ENCODE peak calls at places on chromosomes 6 and 20, in ten cellular contexts. E is effector memory CD4-positive, alpha-beta T cell; T is fibroblast of lung; A is breast epithelium; B is aorta; X is tibial artery; W is adrenal gland; D is A549; M is heart left ventricle; U is left ventricle myocardium inferior. J is an unnamed sample.

GRCh38 chr6:110095101-110095500 is 84.4 kb downstream of the WASF1 start:
- DNase-seq in E (no peak), T (no peak), A (no peak), B (no peak), X (no peak), W (no peak), D (no peak), M (no peak), U (no peak), J (no peak)

GRCh38 chr20:62922451-62922921 is 3.8 kb downstream of the DIDO1 start:
- DNase-seq in E (peak), T (no peak), A (no peak), B (no peak), X (peak), W (peak), D (no peak), M (no peak), U (no peak), J (no peak)

GRCh38 chr6:45086685-45087084 is 241.4 kb upstream of the RUNX2 start:
- DNase-seq in E (no peak), T (no peak), A (no peak), B (no peak), X (no peak), W (no peak), D (no peak), M (no peak), U (no peak), J (no peak)

GRCh38 chr20:36399147-36399968 is 93.2 kb downstream of the DLGAP4 start:
- DNase-seq in E (no peak), T (peak), A (no peak), B (no peak), X (no peak), W (no peak), D (peak), M (no peak), U (no peak), J (no peak)

GRCh38 chr20:57881466-57882405 is 171.9 kb upstream of the PMEPA1 start:
- DNase-seq in E (no peak), T (no peak), A (no peak), B (no peak), X (peak), W (no peak), D (no peak), M (no peak), U (no peak), J (peak)

GRCh38 chr6:75098709-75099108 is 107.1 kb downstream of the COL12A1 start:
- DNase-seq in E (no peak), T (peak), A (no peak), B (peak), X (peak), W (peak), D (peak), M (peak), U (peak), J (no peak)

GRCh38 chr20:62689861-62690644 is 18.6 kb upstream of the NTSR1 start:
- DNase-seq in E (no peak), T (no peak), A (no peak), B (no peak), X (no peak), W (no peak), D (no peak), M (no peak), U (no peak), J (no peak)

GRCh38 chr6:15986027-15986629 is 142.8 kb upstream of the MYLIP start:
- DNase-seq in E (no peak), T (no peak), A (no peak), B (no peak), X (no peak), W (no peak), D (no peak), M (no peak), U (no peak), J (no peak)

GRCh38 chr6:12851123-12851695 is 134.6 kb downstream of the PHACTR1 start:
- DNase-seq in E (no peak), T (peak), A (no peak), B (no peak), X (no peak), W (no peak), D (no peak), M (no peak), U (no peak), J (no peak)

GRCh38 chr6:64012351-64013060 is 376.9 kb downstream of the PHF3 start:
- DNase-seq in E (no peak), T (peak), A (no peak), B (no peak), X (no peak), W (no peak), D (peak), M (no peak), U (no peak), J (no peak)

GRCh38 chr20:63696311-63696627 is 183 bp upstream of the TNFRSF6B start:
- DNase-seq in E (no peak), T (peak), A (no peak), B (peak), X (no peak), W (peak), D (no peak), M (peak), U (no peak), J (no peak)

GRCh38 chr6:29816030-29816429 is 11.6 kb upstream of the HLA-G start:
- DNase-seq in E (no peak), T (no peak), A (no peak), B (no peak), X (no peak), W (no peak), D (no peak), M (no peak), U (no peak), J (no peak)

GRCh38 chr20:34084227-34084923 is 27.7 kb downstream of the EIF2S2 start:
- DNase-seq in E (no peak), T (no peak), A (no peak), B (no peak), X (no peak), W (no peak), D (no peak), M (no peak), U (no peak), J (no peak)

GRCh38 chr20:49888341-49889244 is 26.7 kb downstream of the SPATA2 start:
- DNase-seq in E (peak), T (peak), A (peak), B (no peak), X (peak), W (no peak), D (peak), M (no peak), U (no peak), J (no peak)

GRCh38 chr20:35368616-35369423 is 43.0 kb downstream of the UQCC1 start:
- DNase-seq in E (no peak), T (peak), A (no peak), B (peak), X (no peak), W (no peak), D (no peak), M (peak), U (peak), J (no peak)
- H3K27ac ChIP-seq in E (no peak), T (no peak), A (no peak), B (peak), X (no peak), W (peak), D (no peak), M (no peak), U (peak), J (no peak)

GRCh38 chr6:159117541-159117940 is 51.7 kb upstream of the FNDC1 start:
- DNase-seq in E (no peak), T (no peak), A (no peak), B (no peak), X (peak), W (no peak), D (no peak), M (no peak), U (no peak), J (no peak)

GRCh38 chr6:159118941-159119340 is 50.3 kb upstream of the FNDC1 start:
- DNase-seq in E (no peak), T (no peak), A (no peak), B (no peak), X (no peak), W (no peak), D (no peak), M (no peak), U (no peak), J (no peak)

GRCh38 chr6:159117031-159117430 is 52.2 kb upstream of the FNDC1 start:
- DNase-seq in E (no peak), T (peak), A (no peak), B (no peak), X (peak), W (peak), D (no peak), M (no peak), U (no peak), J (no peak)

GRCh38 chr6:159114569-159114968 is 54.6 kb upstream of the FNDC1 start:
- DNase-seq in E (no peak), T (no peak), A (no peak), B (no peak), X (peak), W (no peak), D (no peak), M (no peak), U (no peak), J (no peak)

DNA sequence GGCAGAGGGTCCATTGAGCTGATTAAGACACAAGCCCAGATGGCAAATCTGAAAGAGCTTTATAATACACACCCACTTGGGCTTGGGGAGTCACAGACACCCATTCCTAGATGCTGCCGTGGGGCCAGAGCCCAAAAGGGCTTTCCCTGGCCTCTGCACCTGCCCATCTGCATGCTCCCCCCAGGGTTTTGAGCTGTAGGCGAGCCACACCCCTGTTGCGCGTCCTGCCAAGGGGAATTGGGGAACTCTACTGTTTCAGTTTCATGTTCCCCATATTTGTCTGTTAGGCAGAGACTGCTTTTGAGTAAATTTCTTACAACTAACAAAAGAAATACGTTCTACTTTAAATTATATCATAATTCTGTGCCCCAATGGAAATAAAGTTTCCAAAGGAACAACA is 52.9 kb upstream of the FNDC1 start:
- DNase-seq in E (no peak), T (no peak), A (no peak), B (peak), X (peak), W (no peak), D (no peak), M (no peak), U (peak), J (no peak)
- H3K27ac ChIP-seq in E (no peak), T (no peak), A (no peak), B (no peak), X (no peak), W (peak), D (no peak), M (peak), U (peak), J (no peak)

GRCh38 chr6:69233195-69233524 is 563.6 kb downstream of the LMBRD1 start:
- DNase-seq in E (no peak), T (no peak), A (no peak), B (no peak), X (no peak), W (no peak), D (no peak), M (no peak), U (no peak), J (no peak)

GRCh38 chr6:69231983-69232382 is 564.8 kb downstream of the LMBRD1 start:
- DNase-seq in E (no peak), T (no peak), A (no peak), B (no peak), X (no peak), W (no peak), D (no peak), M (no peak), U (no peak), J (no peak)

GRCh38 chr6:69232506-69233194 is 564.2 kb downstream of the LMBRD1 start:
- DNase-seq in E (no peak), T (peak), A (peak), B (peak), X (peak), W (peak), D (peak), M (peak), U (peak), J (no peak)
- H3K27ac ChIP-seq in E (no peak), T (no peak), A (no peak), B (no peak), X (no peak), W (no peak), D (no peak), M (no peak), U (no peak), J (no peak)

DNA sequence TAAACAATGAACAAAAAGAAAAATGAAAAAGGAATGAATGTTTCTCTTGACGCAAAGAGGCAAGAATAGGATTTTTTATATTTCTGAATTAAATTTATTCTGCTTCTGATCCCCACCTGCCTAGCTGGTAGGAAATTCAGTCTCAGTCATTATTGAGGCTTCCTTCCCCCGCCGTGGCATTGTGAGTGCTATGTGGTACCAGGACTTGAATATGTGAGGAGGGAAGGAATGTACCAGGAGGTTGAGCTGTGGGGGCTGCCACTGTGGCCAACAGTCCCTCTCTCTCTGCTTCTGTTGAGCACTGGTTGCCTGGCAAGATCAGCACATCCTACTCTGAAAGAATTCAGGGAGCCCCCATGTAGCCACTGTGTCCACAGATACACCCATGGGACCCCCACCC is 368.1 kb upstream of the JARID2 start:
- DNase-seq in E (no peak), T (peak), A (no peak), B (no peak), X (no peak), W (no peak), D (no peak), M (no peak), U (no peak), J (no peak)
- H3K27ac ChIP-seq in E (no peak), T (no peak), A (no peak), B (no peak), X (no peak), W (peak), D (no peak), M (peak), U (peak), J (no peak)

DNA sequence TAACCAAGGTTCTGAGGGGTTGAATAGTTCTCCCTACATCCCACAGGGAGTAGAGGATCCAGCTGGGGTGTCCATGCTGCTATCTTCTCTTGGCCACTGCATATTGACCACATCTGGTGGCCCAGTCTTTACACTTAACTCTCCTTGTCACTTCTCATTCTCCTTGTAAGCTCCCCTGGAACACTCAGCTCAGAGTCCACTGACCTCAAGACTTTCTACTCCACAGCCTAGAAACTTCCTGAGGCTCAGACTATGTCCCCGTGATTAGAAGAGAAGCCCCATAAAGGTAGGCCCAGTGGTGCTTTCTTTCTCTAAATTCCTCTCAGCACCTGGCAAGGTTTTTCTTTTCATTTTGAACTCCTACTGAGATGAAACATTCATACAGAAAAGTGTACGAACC is 13.3 kb upstream of the ZFAND3 start:
- DNase-seq in E (no peak), T (no peak), A (no peak), B (no peak), X (no peak), W (no peak), D (no peak), M (no peak), U (no peak), J (no peak)
- H3K27ac ChIP-seq in E (no peak), T (no peak), A (no peak), B (no peak), X (no peak), W (no peak), D (no peak), M (no peak), U (no peak), J (no peak)

GRCh38 chr20:31988430-31989015 is 20.6 kb downstream of the XKR7 start:
- DNase-seq in E (no peak), T (no peak), A (no peak), B (no peak), X (no peak), W (no peak), D (no peak), M (no peak), U (no peak), J (no peak)
- H3K27ac ChIP-seq in E (no peak), T (no peak), A (no peak), B (no peak), X (no peak), W (no peak), D (peak), M (no peak), U (no peak), J (no peak)

GRCh38 chr6:142400495-142400894 is 98.7 kb downstream of the ADGRG6 start:
- DNase-seq in E (no peak), T (peak), A (no peak), B (no peak), X (no peak), W (no peak), D (no peak), M (no peak), U (no peak), J (no peak)

GRCh38 chr6:142398353-142398752 is 96.5 kb downstream of the ADGRG6 start:
- DNase-seq in E (no peak), T (no peak), A (no peak), B (no peak), X (no peak), W (no peak), D (no peak), M (no peak), U (no peak), J (no peak)

GRCh38 chr6:142395266-142395665 is 93.5 kb downstream of the ADGRG6 start:
- DNase-seq in E (no peak), T (no peak), A (no peak), B (no peak), X (no peak), W (no peak), D (no peak), M (no peak), U (no peak), J (no peak)

GRCh38 chr6:142399739-142400138 is 97.9 kb downstream of the ADGRG6 start:
- DNase-seq in E (no peak), T (no peak), A (no peak), B (no peak), X (no peak), W (no peak), D (no peak), M (no peak), U (no peak), J (no peak)

GRCh38 chr6:142395768-142396231 is 94.0 kb downstream of the ADGRG6 start:
- DNase-seq in E (no peak), T (peak), A (no peak), B (no peak), X (no peak), W (no peak), D (no peak), M (no peak), U (no peak), J (no peak)
- H3K27ac ChIP-seq in E (peak), T (no peak), A (no peak), B (no peak), X (no peak), W (no peak), D (no peak), M (no peak), U (no peak), J (no peak)

DNA sequence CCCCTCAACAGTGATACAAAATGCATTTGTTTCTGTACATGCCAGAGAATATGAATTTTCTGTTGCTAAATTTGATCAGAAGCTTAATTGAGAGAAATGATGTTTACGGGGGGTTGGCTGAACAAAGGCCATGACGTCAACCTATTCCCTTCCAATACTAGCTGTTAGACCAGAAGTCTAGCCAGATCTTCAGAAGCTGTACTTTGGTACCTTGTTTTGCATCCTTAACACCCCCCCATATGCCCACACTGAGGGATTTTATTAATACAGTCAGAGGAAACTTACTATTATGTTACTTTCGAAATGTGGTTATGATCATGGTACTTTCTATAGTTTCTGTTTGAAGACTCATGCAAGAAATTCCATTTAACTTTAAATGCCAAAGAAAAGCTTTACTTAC is 3.1 kb downstream of the NCOA7 start:
- DNase-seq in E (no peak), T (no peak), A (no peak), B (no peak), X (no peak), W (no peak), D (no peak), M (no peak), U (no peak), J (no peak)
- H3K27ac ChIP-seq in E (no peak), T (peak), A (peak), B (no peak), X (peak), W (peak), D (peak), M (no peak), U (peak), J (peak)

GRCh38 chr6:9138856-9139426 is 703.6 kb upstream of the SLC35B3 start:
- DNase-seq in E (no peak), T (peak), A (no peak), B (no peak), X (no peak), W (no peak), D (no peak), M (no peak), U (no peak), J (no peak)
- H3K27ac ChIP-seq in E (no peak), T (no peak), A (no peak), B (no peak), X (no peak), W (no peak), D (no peak), M (no peak), U (no peak), J (no peak)

GRCh38 chr6:83384751-83385150 is 46.1 kb downstream of the ME1 start:
- DNase-seq in E (no peak), T (no peak), A (no peak), B (no peak), X (no peak), W (no peak), D (no peak), M (no peak), U (no peak), J (no peak)

GRCh38 chr6:83378621-83379388 is 52.0 kb downstream of the ME1 start:
- DNase-seq in E (no peak), T (peak), A (no peak), B (no peak), X (no peak), W (no peak), D (no peak), M (no peak), U (no peak), J (no peak)

GRCh38 chr6:83381949-83382348 is 48.9 kb downstream of the ME1 start:
- DNase-seq in E (no peak), T (no peak), A (no peak), B (no peak), X (no peak), W (no peak), D (no peak), M (no peak), U (no peak), J (no peak)
- H3K27ac ChIP-seq in E (no peak), T (no peak), A (no peak), B (no peak), X (no peak), W (no peak), D (no peak), M (no peak), U (no peak), J (no peak)

J was measured in vagina.